ENCODE peak calls at places on chromosome 17, in eight cellular contexts. C, M, R, G, X, E, P and D are unnamed samples.

GRCh38 chr17:39018267-39019134 is 51.3 kb upstream of the FBXO47 start:
- DNase-seq in E (no peak), M (no peak), X (no peak), R (no peak), P (no peak), C (no peak), G (no peak), D (no peak)

GRCh38 chr17:66727634-66728570 is 107.0 kb upstream of the CACNG5 start:
- DNase-seq in X (peak; percentile 81), P (peak; percentile 58), G (peak; percentile 40), C (peak; percentile 45), R (peak; percentile 90), E (peak; percentile 50), M (peak; percentile 73), D (no peak)

GRCh38 chr17:64686705-64687104 is 24.6 kb upstream of the SMURF2 start:
- DNase-seq in R (no peak), C (no peak), M (no peak), E (no peak), G (no peak), X (no peak), P (no peak), D (no peak)

GRCh38 chr17:42692489-42692888 is 10.2 kb downstream of the CNTNAP1 start:
- DNase-seq in G (no peak), X (no peak), C (no peak), E (no peak), R (no peak), P (no peak), M (no peak), D (no peak)

GRCh38 chr17:8015957-8016631 is 13.7 kb downstream of the GUCY2D start:
- DNase-seq in E (no peak), M (peak; percentile 32), P (peak; percentile 53), G (no peak), R (peak; percentile 75), C (no peak), X (no peak), D (no peak)

GRCh38 chr17:11511696-11512095 is 86.6 kb upstream of the DNAH9 start:
- DNase-seq in P (peak; percentile 19), M (no peak), C (no peak), R (no peak), E (no peak), X (no peak), G (no peak), D (no peak)

GRCh38 chr17:62869885-62870580 is 61.9 kb upstream of the MARCHF10 start:
- DNase-seq in P (no peak), R (peak; percentile 82), G (no peak), C (no peak), M (peak; percentile 55), E (peak; percentile 88), X (peak; percentile 38), D (no peak)

GRCh38 chr17:18040287-18040858 is 1.2 kb downstream of the GID4 start:
- DNase-seq in R (no peak), M (no peak), C (no peak), E (no peak), X (no peak), G (no peak), P (no peak), D (no peak)

GRCh38 chr17:9725575-9725974 is 65.8 kb downstream of the DHRS7C start:
- DNase-seq in C (no peak), G (no peak), M (no peak), X (peak; percentile 19), E (no peak), P (peak; percentile 13), R (no peak), D (no peak)

GRCh38 chr17:76174072-76174471 is 33.0 kb upstream of the FOXJ1 start:
- DNase-seq in P (peak; percentile 65), C (no peak), R (no peak), M (no peak), E (no peak), X (peak; percentile 9), G (no peak), D (no peak)

GRCh38 chr17:75996665-75997590 is 3.7 kb upstream of the CDK3 start:
- DNase-seq in P (no peak), C (no peak), E (peak; percentile 58), M (peak; percentile 32), X (peak; percentile 61), G (no peak), R (no peak), D (no peak)

GRCh38 chr17:43431741-43432523 is 33.1 kb downstream of the ARL4D start:
- DNase-seq in P (no peak), E (peak; percentile 37), C (no peak), X (no peak), M (no peak), R (no peak), G (no peak), D (no peak)

GRCh38 chr17:74499992-74500391 is 31.3 kb downstream of the CD300LB start:
- DNase-seq in X (no peak), P (no peak), M (no peak), E (no peak), C (no peak), R (no peak), G (no peak), D (no peak)

GRCh38 chr17:55285340-55286301 is 20.9 kb downstream of the HLF start:
- DNase-seq in P (peak; percentile 94), E (peak; percentile 68), M (peak; percentile 21), X (peak; percentile 97), G (peak; percentile 81), R (no peak), C (peak; percentile 100), D (peak; percentile 93)

GRCh38 chr17:72031219-72031906 is 89.5 kb upstream of the SOX9 start:
- DNase-seq in M (no peak), P (no peak), G (no peak), C (no peak), R (no peak), X (no peak), E (no peak), D (no peak)

GRCh38 chr17:41547378-41547841 is 19.3 kb upstream of the KRT19 start:
- DNase-seq in G (no peak), M (peak; percentile 74), P (no peak), R (no peak), C (peak; percentile 63), X (peak; percentile 19), E (no peak), D (no peak)

GRCh38 chr17:42405963-42406495 is 17.0 kb downstream of the CAVIN1 start:
- DNase-seq in E (peak; percentile 59), P (peak; percentile 74), R (peak; percentile 89), M (peak; percentile 79), X (peak; percentile 90), C (peak; percentile 69), G (peak; percentile 90), D (no peak)

DNA sequence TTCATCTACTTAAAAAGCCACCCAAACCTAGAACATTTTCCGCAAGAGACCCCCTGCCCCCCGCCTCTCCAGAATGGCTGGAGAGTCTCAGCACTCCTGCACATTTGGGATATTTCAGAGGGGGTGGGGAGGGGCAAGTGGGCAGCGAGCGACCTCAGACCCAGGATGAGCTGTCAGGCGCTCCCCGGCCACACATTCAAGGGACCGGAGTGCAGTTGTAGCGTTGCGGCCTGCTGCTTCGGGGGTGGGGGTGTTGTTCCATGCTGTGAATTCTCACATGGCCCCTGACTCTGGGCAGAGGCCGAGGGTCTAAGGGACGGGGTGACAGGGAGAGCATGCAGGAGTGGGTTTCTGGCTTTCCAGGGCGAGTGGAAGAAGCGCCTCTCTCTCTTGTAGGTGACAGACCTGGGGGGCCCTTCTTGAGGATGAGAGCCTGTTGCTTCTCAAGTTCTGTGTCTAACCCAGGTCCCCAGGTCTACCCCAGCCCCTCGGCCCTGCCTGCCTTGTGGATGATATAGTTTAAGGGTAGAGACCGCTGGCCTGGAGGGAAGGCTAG is 231.2 kb downstream of the SEC14L1 start:
- DNase-seq in G (no peak), X (no peak), M (no peak), P (no peak), R (no peak), C (no peak), E (no peak), D (no peak)
- H3K4me1 ChIP-seq in G (peaks cover 71% of the 10 kb centered on the region), X (peaks cover 51% of the 10 kb centered on the region), M (peaks cover 37% of the 10 kb centered on the region), P (peaks cover 35% of the 10 kb centered on the region), R (peaks cover 7% of the 10 kb centered on the region), C (peaks cover 39% of the 10 kb centered on the region), E (peaks cover 35% of the 10 kb centered on the region), D (peaks cover 49% of the 10 kb centered on the region)

DNA sequence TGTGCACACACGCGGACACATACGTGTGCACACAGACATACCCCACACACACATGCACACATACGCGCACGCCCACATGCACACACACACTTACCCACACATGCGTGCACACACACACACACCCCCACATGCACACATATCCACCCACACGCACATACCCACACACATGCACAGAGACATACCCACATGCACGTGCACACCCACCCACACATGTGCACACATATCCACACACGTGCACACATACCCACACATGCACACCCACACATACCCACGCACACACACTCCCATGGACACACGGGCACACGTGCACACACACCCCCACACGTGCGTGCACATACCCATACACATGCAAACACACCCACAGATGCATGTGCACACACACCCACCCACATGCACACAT is 27.2 kb upstream of the PVALEF start:
- DNase-seq in R (no peak), M (no peak), X (no peak), P (no peak), C (no peak), G (no peak), E (no peak), D (no peak)
- H3K27me3 ChIP-seq in R (no peaks in the 10 kb centered on the region), M (no peaks in the 10 kb centered on the region), X (no peaks in the 10 kb centered on the region), P (no peaks in the 10 kb centered on the region), C (no peaks in the 10 kb centered on the region), G (no peaks in the 10 kb centered on the region), E (peaks cover 13% of the 10 kb centered on the region), D (no peaks in the 10 kb centered on the region)

DNA sequence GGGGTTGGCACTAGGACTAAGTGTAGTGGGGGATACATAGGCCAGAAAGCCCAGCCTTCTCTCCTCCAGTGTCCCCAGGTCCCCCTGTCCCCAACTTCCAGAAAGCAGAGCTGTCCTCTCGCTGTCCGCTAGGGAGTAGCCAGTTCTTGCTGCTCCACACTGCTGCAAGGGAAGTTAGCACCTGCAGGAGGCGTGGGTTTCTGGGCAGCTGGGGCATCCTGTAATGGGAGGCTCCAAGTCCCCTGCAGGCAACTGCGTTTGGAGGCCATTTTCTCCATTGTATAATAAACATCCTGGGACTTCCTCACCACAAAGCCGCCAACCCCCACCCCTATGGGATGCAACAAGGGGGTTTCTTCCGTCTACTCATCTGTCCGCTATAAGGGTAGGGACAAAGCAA is 1.7 kb downstream of the RPRML start:
- DNase-seq in X (peak; percentile 48), R (peak; percentile 98), G (no peak), M (peak; percentile 69), E (peak; percentile 18), C (no peak), P (no peak), D (no peak)
- TF ChIP-seq CTCF in X (no peak), R (peak; percentile 75), G (no peak), M (peak; percentile 32), E (peak; percentile 12), C (no peak), P (no peak), D (no peak)

GRCh38 chr17:15154618-15155017 is 110.5 kb downstream of the PMP22 start:
- DNase-seq in R (no peak), G (no peak), X (no peak), C (no peak), M (no peak), E (peak; percentile 3), P (no peak), D (no peak)

GRCh38 chr17:15161395-15161794 is 103.7 kb downstream of the PMP22 start:
- DNase-seq in C (no peak), G (no peak), P (no peak), M (no peak), X (no peak), E (no peak), R (no peak), D (no peak)

DNA sequence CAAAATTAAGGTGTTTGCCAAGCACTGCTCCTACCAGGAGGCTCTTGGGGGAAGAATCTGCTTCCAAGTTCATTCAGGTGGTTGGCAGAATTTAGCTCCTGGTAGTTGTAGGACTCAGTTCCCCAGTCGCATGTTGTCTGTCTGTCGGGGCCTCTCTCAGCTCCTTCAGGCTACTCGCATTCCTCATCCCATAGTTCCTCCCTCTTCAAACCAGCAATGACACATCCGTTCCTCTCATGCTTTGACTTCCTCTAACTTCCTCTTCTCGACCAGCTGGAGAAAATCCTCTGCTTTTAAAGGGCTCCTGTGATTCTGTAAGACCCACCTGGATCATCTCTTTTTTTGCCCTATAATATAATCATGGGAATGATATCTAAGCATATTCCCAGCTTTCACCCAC is 108.1 kb downstream of the PMP22 start:
- DNase-seq in R (no peak), M (no peak), E (peak; percentile 44), P (no peak), X (no peak), C (no peak), G (no peak), D (no peak)
- H3K4me1 ChIP-seq in R (no peaks in the 10 kb centered on the region), M (peaks cover 7% of the 10 kb centered on the region), E (no peaks in the 10 kb centered on the region), P (no peaks in the 10 kb centered on the region), X (no peaks in the 10 kb centered on the region), C (no peaks in the 10 kb centered on the region), G (no peaks in the 10 kb centered on the region), D (no peaks in the 10 kb centered on the region)